ENCODE peak calls at places on chromosome 20, in eight cellular contexts. W is amygdala, Z is GM23338, D is NCI-H1105 treated with DMSO at 0.1 percent for 48 hours, N is progenitor cell of endocrine pancreas, R is heart left ventricle, B is hypothalamus, I is NCI-H1092. J is an unnamed sample.

GRCh38 chr20:5127204-5127858 is 523 bp downstream of the CDS2 start:
- DNase-seq in W (peak; percentile 20), Z (peak; percentile 74), D (peak; percentile 60), N (no peak), R (peak; percentile 53), B (peak; percentile 72), I (peak; percentile 40), J (peak; percentile 19)

GRCh38 chr20:45044084-45044573 is 56.8 kb downstream of the KCNS1 start:
- DNase-seq in W (no peak), Z (peak; percentile 87), D (peak; percentile 71), N (peak; percentile 13), R (no peak), B (no peak), I (peak; percentile 52), J (peak; percentile 30)

GRCh38 chr20:37897008-37897548 is 5.8 kb upstream of the VSTM2L start:
- DNase-seq in W (no peak), Z (peak; percentile 75), D (no peak), N (no peak), R (peak; percentile 53), B (no peak), I (peak; percentile 45), J (no peak)

GRCh38 chr20:4136078-4136966 is 121.0 kb upstream of the RNF24 start:
- DNase-seq in W (no peak), Z (no peak), D (no peak), N (no peak), R (no peak), B (no peak), I (no peak), J (no peak)

GRCh38 chr20:31945790-31946189 is 6.1 kb downstream of the PDRG1 start:
- DNase-seq in W (no peak), Z (no peak), D (no peak), N (no peak), R (no peak), B (peak; percentile 9), I (no peak), J (no peak)

GRCh38 chr20:39800548-39800947 is 838.4 kb downstream of the DHX35 start:
- DNase-seq in W (no peak), Z (no peak), D (no peak), N (no peak), R (peak; percentile 46), B (no peak), I (no peak), J (no peak)

GRCh38 chr20:23939641-23940040 is 48.9 kb downstream of the GGTLC1 start:
- DNase-seq in W (no peak), Z (no peak), D (no peak), N (no peak), R (no peak), B (no peak), I (no peak), J (no peak)

GRCh38 chr20:11451793-11452291 is 465.9 kb upstream of the BTBD3 start:
- DNase-seq in W (no peak), Z (peak; percentile 41), D (no peak), N (no peak), R (no peak), B (no peak), I (no peak), J (no peak)

GRCh38 chr20:59148713-59149493 is 14.7 kb upstream of the ZNF831 start:
- DNase-seq in W (no peak), Z (no peak), D (no peak), N (no peak), R (no peak), B (no peak), I (no peak), J (no peak)

GRCh38 chr20:44247131-44247571 is at the start of gene GDAP1L1:
- DNase-seq in W (peak; percentile 24), Z (peak; percentile 89), D (peak; percentile 54), N (peak; percentile 38), R (peak; percentile 50), B (peak; percentile 62), I (peak; percentile 22), J (no peak)

GRCh38 chr20:23446505-23446904 is 6.2 kb downstream of the CST11 start:
- DNase-seq in W (peak; percentile 43), Z (peak; percentile 79), D (peak; percentile 41), N (peak; percentile 26), R (peak; percentile 41), B (peak; percentile 31), I (peak; percentile 73), J (no peak)